ENCODE peak calls at places on chromosome 19, in five cellular contexts. O is A549, M is sigmoid colon, Z is stomach, B is ovary. P is an unnamed sample.

GRCh38 chr19:6375411-6376010 is at the start of gene PSPN:
- DNase-seq in O (no peak), M (peak), Z (no peak), B (no peak), P (no peak)

GRCh38 chr19:29003641-29004409 is 209.1 kb downstream of the UQCRFS1 start:
- DNase-seq in O (no peak), M (peak), Z (no peak), B (no peak), P (no peak)

GRCh38 chr19:51098366-51099069 is 9.7 kb downstream of the CTU1 start:
- DNase-seq in O (no peak), M (peak), Z (no peak), B (peak), P (peak)

GRCh38 chr19:12969292-12969988 is at the start of gene DAND5:
- DNase-seq in O (no peak), M (peak), Z (peak), B (no peak), P (no peak)

GRCh38 chr19:4194353-4194752 is 11.9 kb downstream of the ANKRD24 start:
- DNase-seq in O (no peak), M (no peak), Z (no peak), B (no peak), P (no peak)

GRCh38 chr19:5154129-5154798 is 185.4 kb downstream of the KDM4B start:
- DNase-seq in O (peak), M (peak), Z (peak), B (no peak), P (peak)

GRCh38 chr19:14003279-14004051 is 2.7 kb downstream of the RFX1 start:
- DNase-seq in O (no peak), M (no peak), Z (no peak), B (no peak), P (no peak)

GRCh38 chr19:55315956-55316525 is 9.1 kb downstream of the TMEM150B start:
- DNase-seq in O (no peak), M (no peak), Z (no peak), B (no peak), P (no peak)

GRCh38 chr19:45470147-45471081 is 2.6 kb downstream of the FOSB start:
- DNase-seq in O (no peak), M (no peak), Z (no peak), B (peak), P (peak)

DNA sequence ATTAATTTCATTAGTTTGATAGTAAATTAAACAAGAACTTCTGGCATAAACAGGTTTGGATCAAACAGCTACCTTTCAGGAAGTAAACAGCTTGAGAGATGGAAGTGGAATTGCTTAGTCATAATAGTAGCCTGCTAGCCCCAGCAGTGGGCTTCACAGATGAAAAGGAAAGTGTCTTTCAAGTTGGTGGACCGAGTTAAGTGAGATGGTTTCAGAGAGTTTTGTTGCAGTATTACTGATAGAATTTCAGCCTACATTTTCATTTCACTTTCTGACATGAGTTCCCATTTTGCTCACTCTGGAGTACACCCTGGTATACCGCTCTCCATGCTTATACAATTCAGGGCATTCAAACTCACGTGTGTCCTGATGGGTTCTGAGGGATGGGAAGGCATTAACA is 2.0 kb upstream of the PTOV1 start:
- DNase-seq in O (no peak), M (no peak), Z (no peak), B (no peak), P (no peak)
- TF ChIP-seq POLR2A in O (no peak), M (no peak), Z (no peak), B (no peak), P (no peak)

GRCh38 chr19:35204799-35205732 is 23.5 kb downstream of the FAM187B start:
- DNase-seq in O (no peak), M (no peak), Z (no peak), B (no peak), P (peak)
- TF ChIP-seq EP300 in O (no peak), M (no peak), Z (no peak), B (no peak), P (no peak)

GRCh38 chr19:58097783-58098681 is at the start of gene ZSCAN18:
- DNase-seq in O (peak), M (peak), Z (peak), B (peak), P (peak)
- TF ChIP-seq POLR2A in O (no peak), M (peak), Z (peak), B (peak), P (peak)

DNA sequence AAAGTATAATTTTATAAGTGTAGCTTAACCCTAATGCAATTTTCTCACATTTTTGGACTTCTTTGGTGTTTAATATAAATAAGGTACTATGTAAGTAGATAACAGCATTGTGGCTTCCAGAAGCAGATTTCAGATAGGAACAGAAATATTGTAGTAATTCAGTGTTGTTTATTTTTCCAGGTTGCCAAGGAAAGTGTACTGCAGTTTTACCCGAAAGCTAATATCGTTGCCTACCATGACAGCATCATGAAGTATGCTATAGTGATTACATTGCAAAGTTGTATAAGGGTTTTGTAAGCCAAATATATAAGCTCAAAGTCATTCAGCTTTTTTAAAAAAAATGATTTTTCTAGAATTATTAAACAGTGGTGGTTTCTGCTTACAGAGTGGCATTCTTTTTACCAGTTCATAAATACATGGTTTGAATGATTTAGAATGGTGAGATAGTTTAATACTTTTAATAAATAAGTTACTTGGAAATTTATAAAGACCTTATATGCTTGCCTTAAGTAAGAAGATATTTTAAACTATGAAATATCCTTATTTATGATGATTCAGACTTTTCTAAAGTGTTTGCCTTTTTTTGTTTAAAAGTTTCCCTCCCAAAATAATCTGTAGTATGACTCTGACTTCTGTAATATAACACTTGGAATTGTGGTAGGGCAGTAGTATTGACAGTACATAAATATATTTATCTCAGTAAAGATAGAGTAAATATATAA is 3.7 kb downstream of the UBA2 start:
- DNase-seq in O (no peak), M (no peak), Z (no peak), B (no peak), P (no peak)
- TF ChIP-seq EP300 in O (no peak), M (no peak), Z (no peak), B (no peak), P (no peak)

GRCh38 chr19:19591133-19591825 is 27.2 kb downstream of the PBX4 start:
- DNase-seq in O (peak), M (no peak), Z (peak), B (no peak), P (peak)
- TF ChIP-seq POLR2A in O (no peak), M (no peak), Z (no peak), B (no peak), P (no peak)

DNA sequence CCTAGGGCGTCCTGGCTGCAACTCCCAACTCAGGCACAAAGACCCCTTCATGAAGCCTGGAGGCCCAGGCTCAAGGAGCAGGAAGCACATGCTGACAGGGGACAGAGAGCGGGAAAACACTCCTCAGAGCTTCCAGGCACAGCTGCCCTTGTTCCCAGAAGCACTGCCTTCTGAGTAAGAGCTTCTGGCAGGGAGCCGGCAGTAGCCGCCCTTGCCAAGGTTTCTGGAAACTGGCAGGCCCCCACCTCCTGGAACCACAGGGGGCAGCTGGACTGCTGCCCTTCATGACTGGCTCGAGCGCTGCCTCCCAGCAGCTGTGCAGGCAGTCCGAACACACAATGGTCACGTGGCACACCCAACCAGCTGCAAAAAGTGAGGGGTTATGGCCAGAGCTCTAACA is 33.6 kb upstream of the EPHX3 start:
- DNase-seq in O (no peak), M (peak), Z (peak), B (peak), P (peak)
- TF ChIP-seq EP300 in O (no peak), M (peak), Z (peak), B (peak), P (peak)

DNA sequence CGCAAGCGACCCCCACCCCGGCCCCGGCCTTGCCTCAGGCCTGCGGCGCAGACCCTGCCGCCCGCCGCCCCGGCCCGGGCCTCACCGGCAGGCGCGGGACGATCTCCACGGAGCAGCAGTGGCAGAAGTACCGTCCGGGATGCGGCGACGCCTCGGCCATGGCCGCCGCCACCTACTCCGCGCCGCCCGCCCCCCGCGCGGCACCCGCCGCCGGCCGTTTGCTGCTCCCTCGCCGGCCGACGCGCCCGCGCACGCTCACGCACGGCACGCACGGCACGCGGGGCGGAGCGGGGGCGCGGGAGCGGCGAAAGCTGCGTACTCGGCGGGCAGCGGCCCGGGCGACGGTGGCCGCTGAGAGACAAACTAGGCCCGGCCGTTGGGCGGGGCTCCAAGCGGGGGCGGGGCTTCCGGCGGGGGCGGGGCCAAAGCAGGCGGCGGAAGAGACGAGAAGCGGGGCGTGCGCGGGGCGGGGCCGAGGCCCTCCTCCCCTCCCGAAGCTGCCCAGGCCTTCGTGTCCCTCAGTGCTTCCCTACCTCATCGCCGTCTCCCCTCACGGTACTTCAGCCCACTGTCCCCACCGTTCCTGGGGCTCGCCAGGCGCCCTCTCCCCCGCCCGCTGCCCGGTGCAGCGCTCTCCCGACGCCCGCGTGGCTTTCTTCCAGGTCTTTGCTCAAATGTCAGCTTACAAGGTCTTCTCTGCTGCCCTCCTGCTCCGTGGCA is at the start of gene RNF126:
- DNase-seq in O (peak), M (peak), Z (peak), B (peak), P (peak)
- TF ChIP-seq POLR2A in O (peak), M (no peak), Z (no peak), B (peak), P (peak)

GRCh38 chr19:39412867-39413268 is 399 bp downstream of the PLEKHG2 start:
- DNase-seq in O (no peak), M (no peak), Z (no peak), B (no peak), P (no peak)

GRCh38 chr19:39411832-39412099 is 703 bp upstream of the PLEKHG2 start:
- DNase-seq in O (peak), M (peak), Z (peak), B (peak), P (peak)

GRCh38 chr19:39411006-39411831 is 1.2 kb upstream of the PLEKHG2 start:
- DNase-seq in O (no peak), M (peak), Z (peak), B (peak), P (peak)

GRCh38 chr19:39413269-39413902 is 917 bp downstream of the PLEKHG2 start:
- DNase-seq in O (peak), M (peak), Z (no peak), B (peak), P (peak)

DNA sequence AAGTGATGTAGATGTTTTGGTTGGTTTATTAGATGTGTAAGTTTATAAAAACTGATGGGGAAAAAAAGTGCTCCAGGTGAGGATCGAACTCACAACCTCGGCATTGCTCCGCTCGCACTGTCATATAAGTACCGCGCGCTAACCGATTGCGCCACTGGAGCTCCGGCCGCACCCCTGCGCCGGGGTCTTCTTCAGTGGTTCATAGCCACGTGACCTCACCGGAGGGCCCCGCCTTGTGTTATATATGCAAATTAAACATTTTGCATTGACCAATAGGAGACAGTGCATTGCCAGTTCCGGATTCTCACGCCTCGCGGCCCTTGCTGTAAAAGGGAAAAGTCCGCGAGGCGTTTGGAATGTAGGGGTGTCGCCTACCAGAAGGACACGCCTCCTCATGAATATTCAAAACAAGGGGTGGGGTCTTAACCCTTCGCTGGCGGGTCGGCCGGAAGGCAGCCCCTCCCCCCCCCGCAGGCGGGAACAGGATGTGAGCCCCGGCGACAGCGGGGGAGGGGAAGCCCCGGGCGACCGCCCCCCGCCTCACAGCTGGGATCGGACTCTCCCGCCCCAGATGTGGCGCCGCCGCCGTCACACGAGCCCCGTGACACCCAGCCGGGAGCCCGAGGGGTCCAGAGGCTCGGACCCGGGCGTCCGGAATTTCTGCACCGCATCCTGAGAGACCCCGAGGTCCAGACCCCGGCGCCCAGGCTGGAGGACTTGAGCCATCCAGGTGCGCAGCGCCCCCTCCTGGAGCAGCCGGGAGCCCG is at the start of gene PLEKHG2:
- DNase-seq in O (peak), M (peak), Z (peak), B (peak), P (peak)
- TF ChIP-seq EP300 in O (no peak), M (peak), Z (no peak), B (peak), P (no peak)

GRCh38 chr19:37983916-37984315 is 76.9 kb downstream of the SIPA1L3 start:
- DNase-seq in O (no peak), M (no peak), Z (no peak), B (no peak), P (no peak)

GRCh38 chr19:37983153-37983552 is 76.1 kb downstream of the SIPA1L3 start:
- DNase-seq in O (no peak), M (no peak), Z (no peak), B (no peak), P (no peak)

GRCh38 chr19:37980419-37980975 is 73.5 kb downstream of the SIPA1L3 start:
- DNase-seq in O (no peak), M (no peak), Z (no peak), B (no peak), P (no peak)

GRCh38 chr19:37982655-37983054 is 75.6 kb downstream of the SIPA1L3 start:
- DNase-seq in O (no peak), M (no peak), Z (no peak), B (no peak), P (no peak)

DNA sequence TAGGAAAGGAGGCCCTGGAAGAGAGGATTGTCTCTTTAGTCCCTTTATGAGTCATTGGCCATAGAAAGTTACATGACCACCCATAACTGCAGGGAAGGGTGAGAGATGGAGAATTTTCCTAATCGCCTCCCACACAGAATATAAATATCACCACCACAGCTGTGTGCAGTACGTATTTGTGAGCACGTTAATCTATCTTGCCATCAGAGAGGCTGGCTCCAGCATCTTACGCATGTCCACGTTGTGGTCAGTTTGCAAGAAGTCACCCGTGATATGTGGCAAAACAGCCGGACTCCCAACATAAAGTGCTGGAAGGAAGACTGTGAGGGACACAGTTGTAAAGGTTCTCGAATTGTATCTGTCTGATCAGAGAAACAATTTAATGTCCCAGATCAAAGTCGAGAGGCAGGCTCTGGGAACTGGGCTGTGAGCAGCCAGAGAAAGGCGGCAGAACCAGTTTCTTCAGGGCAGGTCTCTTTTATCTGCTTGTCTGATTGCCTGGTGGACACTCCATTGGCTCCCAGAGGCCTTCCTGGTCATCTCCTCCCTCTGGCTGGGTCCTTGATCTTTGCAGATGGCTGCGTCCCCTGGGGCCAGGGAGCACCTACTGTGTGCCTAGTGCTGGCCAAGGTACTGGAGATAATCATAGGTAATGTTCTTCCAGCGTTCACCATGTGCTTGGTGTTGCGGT is 74.9 kb downstream of the SIPA1L3 start:
- DNase-seq in O (no peak), M (no peak), Z (peak), B (no peak), P (peak)
- TF ChIP-seq POLR2A in O (no peak), M (no peak), Z (no peak), B (no peak), P (no peak)

GRCh38 chr19:47377208-47377701 is 28.1 kb downstream of the DHX34 start:
- DNase-seq in O (no peak), M (peak), Z (no peak), B (no peak), P (no peak)
- TF ChIP-seq EP300 in O (no peak), M (no peak), Z (no peak), B (no peak), P (no peak)